ENCODE peak calls at places on chromosomes 13 and 19, in four cellular contexts. P is tibial nerve, U is adrenal gland, E is breast epithelium. W is an unnamed sample.
A peak's percentile ranks its signal among the peaks of the same experiment; 100 is the strongest.

GRCh38 chr13:20475927-20476691 is 49.5 kb downstream of the CRYL1 start:
- DNase-seq in P (no peak), U (no peak), E (no peak), W (no peak)

GRCh38 chr19:39676004-39676403 is 20.3 kb downstream of the LGALS16 start:
- DNase-seq in P (no peak), U (no peak), E (no peak), W (no peak)

GRCh38 chr19:40685016-40685526 is 5.4 kb downstream of the NUMBL start:
- DNase-seq in P (no peak), U (no peak), E (no peak), W (no peak)

GRCh38 chr19:44476559-44477408 is 23.5 kb downstream of the ZNF180 start:
- DNase-seq in P (no peak), U (no peak), E (no peak), W (no peak)

GRCh38 chr19:6654347-6655310 is 15.3 kb downstream of the TNFSF14 start:
- DNase-seq in P (no peak), U (no peak), E (no peak), W (no peak)

GRCh38 chr13:41061914-41062837 is 867 bp downstream of the WBP4 start:
- DNase-seq in P (no peak), U (no peak), E (no peak), W (no peak)

GRCh38 chr13:45950343-45950995 is 98.9 kb upstream of the SIAH3 start:
- DNase-seq in P (no peak), U (no peak), E (no peak), W (no peak)

GRCh38 chr13:93476175-93476574 is 249.6 kb downstream of the GPC6 start:
- DNase-seq in P (no peak), U (no peak), E (no peak), W (no peak)

DNA sequence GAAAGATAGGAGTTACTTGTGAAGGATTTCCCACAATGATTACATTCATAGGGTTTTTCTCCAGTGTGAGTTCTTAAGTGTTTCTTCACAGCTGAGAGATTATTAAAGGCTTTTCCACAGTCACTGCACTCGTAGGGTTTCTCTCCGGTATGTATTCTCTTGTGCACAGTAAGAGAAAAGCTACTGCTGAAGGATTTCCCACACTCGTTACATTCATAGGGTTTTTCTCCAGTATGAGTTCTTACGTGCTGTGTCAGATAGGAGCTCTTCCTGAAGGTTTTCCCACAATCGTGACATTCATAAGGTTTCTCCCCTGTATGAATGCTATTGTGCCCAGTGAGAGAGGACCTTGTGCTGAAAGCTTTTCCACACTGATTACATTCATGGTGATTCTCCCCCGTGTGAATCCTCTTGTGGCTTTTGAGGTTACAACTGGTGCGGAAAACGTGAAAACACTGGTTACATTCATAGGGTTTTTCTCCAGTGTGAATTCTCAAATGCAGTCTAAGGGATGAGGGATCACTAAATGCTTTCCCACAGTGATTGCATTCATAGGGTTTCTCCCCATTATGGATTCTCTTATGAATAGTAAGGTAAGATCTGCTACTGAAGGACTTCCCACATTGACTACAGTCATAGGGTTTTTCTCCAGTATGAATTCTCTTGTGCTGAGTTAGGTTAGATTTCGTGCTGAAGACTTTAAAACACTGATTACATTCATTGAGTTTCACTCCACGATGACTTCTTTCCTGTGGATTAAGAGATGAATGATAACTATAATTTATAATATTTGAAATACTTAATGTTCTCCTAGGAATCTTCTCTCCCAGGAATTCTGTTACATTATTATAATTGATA is 20.6 kb downstream of the ZNF558 start:
- DNase-seq in P (no peak), U (no peak), E (no peak), W (no peak)
- H3K36me3 ChIP-seq in P (peaks cover 35% of the 10 kb centered on the region), U (peaks cover 5% of the 10 kb centered on the region), E (peaks cover 61% of the 10 kb centered on the region), W (peaks cover 28% of the 10 kb centered on the region)

GRCh38 chr13:113589961-113590339 is 5.4 kb downstream of the TFDP1 start:
- DNase-seq in P (no peak), U (peak; percentile 33), E (peak; percentile 35), W (no peak)

GRCh38 chr13:113588394-113589111 is 4.0 kb downstream of the TFDP1 start:
- DNase-seq in P (no peak), U (peak; percentile 21), E (peak; percentile 17), W (no peak)

GRCh38 chr13:113586661-113587479 is 2.3 kb downstream of the TFDP1 start:
- DNase-seq in P (no peak), U (peak; percentile 48), E (peak; percentile 27), W (no peak)

GRCh38 chr13:113591750-113592149 is 7.2 kb downstream of the TFDP1 start:
- DNase-seq in P (no peak), U (peak; percentile 43), E (peak; percentile 12), W (peak; percentile 22)

DNA sequence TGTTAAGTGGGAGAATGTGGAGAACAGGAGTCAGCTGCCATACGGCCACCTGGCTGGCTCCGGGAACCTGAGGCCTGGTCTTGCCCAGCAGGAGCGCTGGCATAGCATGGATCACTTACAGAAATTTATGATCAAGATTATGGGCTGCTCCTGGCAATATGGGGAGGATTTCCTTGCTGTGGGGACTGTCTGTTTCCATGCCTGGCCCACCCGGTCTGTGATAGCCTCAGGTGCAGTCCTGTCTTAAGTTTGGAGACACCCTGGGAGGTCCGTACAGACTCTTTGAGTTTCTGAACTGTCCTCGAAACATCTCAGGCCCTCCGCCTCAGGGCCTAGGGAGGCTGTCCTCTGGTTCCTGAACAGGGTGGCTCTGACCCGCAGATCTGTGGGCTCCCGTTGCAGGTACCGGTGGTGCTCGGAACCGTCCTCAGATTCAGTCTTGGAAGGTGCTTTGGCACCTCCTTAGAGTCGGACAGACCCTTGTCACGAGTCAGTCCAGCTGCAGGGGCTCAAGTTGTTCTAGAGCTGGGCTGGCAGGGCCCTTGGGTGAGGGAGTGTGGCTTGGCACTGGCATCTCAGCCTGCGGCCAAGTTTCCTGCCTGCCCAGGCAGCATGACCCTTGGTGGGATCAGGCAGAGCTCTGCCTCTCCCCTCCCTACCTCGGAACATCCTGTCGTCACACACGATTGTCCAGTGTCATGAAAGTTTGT is 4.9 kb downstream of the TFDP1 start:
- DNase-seq in P (no peak), U (peak; percentile 46), E (peak; percentile 40), W (no peak)
- TF ChIP-seq CTCF in P (no peak), U (no peak), E (no peak), W (no peak)

GRCh38 chr19:45773384-45773783 is 4.3 kb upstream of the SIX5 start:
- DNase-seq in P (no peak), U (no peak), E (no peak), W (no peak)

GRCh38 chr19:45771331-45771933 is 2.4 kb upstream of the SIX5 start:
- DNase-seq in P (no peak), U (peak; percentile 73), E (no peak), W (peak; percentile 46)

GRCh38 chr19:45770192-45771101 is 1.4 kb upstream of the SIX5 start:
- DNase-seq in P (peak; percentile 96), U (peak; percentile 99), E (peak; percentile 98), W (peak; percentile 99)

GRCh38 chr19:45772912-45773311 is 3.9 kb upstream of the SIX5 start:
- DNase-seq in P (no peak), U (no peak), E (no peak), W (no peak)

DNA sequence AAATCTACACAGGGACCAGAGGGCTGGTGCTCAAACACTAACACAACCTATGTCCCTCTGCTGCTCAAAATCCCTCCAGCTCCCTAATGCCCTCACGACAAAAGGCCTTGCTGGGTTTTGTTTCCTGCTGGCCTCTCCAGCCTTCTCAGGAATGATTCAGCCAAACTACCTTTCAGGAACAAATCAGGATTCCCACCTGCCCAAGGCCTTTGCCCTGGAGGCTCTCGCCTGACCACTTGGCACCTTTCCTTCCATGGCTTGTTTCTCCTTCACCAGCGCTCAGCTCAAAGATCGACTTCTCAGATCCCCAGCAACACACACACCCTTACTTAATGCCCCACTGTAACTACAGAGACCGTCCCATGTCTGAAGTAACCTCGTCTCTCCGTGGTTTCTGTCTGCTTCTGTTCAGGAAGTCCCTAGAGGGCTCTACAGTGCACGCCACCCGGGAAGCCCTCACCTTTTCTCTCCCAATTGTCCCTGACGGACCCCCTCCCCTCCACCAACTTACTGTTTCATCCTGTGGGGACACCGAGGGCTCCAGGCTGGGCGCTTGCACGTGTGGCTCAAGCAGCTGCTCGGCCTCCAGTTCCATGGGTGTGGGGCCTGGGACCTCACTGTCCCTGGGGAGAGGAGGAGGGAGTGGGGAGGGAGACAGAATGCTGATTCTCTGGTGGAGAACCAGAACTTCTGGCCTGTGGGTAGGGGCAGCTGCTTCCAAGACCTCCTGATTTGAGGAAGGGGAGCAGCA is 3.3 kb upstream of the SIX5 start:
- DNase-seq in P (no peak), U (no peak), E (no peak), W (no peak)
- TF ChIP-seq POLR2A in P (no peak), U (no peak), E (no peak), W (no peak)

GRCh38 chr19:54506079-54506478 is 3.4 kb downstream of the LAIR2 start:
- DNase-seq in P (no peak), U (no peak), E (no peak), W (no peak)

GRCh38 chr19:54507824-54508223 is 5.2 kb downstream of the LAIR2 start:
- DNase-seq in P (no peak), U (no peak), E (no peak), W (no peak)

GRCh38 chr19:54502518-54503048 is at the start of gene LAIR2:
- DNase-seq in P (no peak), U (no peak), E (no peak), W (no peak)
- H3K36me3 ChIP-seq in P (no peaks in the 10 kb centered on the region), U (no peaks in the 10 kb centered on the region), E (no peaks in the 10 kb centered on the region), W (no peaks in the 10 kb centered on the region)

GRCh38 chr19:56976300-56976699 is 135.8 kb upstream of the PEG3 start:
- DNase-seq in P (no peak), U (no peak), E (no peak), W (no peak)
- TF ChIP-seq CTCF in P (no peak), U (no peak), E (no peak), W (no peak)